ENCODE peak calls at places on chromosomes 1 and 21, in seven cellular contexts. Y, X, H, M, J, B and T are unnamed samples.

GRCh38 chr21:35038772-35039145 is 10.3 kb downstream of the RUNX1 start:
- DNase-seq in Y (no peak), X (no peak), H (no peak), M (no peak), J (no peak), B (no peak), T (no peak)

GRCh38 chr1:15579683-15580047 is 5.2 kb downstream of the AGMAT start:
- DNase-seq in Y (no peak), X (no peak), H (no peak), M (no peak), J (no peak), B (no peak), T (no peak)

GRCh38 chr1:39142394-39143060 is 62.0 kb upstream of the MACF1 start:
- DNase-seq in Y (peak; percentile 31), X (no peak), H (no peak), M (peak; percentile 80), J (no peak), B (peak; percentile 78), T (peak; percentile 51)

GRCh38 chr1:43052322-43052721 is 93.7 kb upstream of the SLC2A1 start:
- DNase-seq in Y (no peak), X (no peak), H (no peak), M (no peak), J (no peak), B (no peak), T (no peak)

GRCh38 chr1:195909061-195909460 is 699.2 kb downstream of the KCNT2 start:
- DNase-seq in Y (peak; percentile 42), X (no peak), H (no peak), M (no peak), J (no peak), B (no peak), T (no peak)

GRCh38 chr1:7608628-7609295 is 162.3 kb upstream of the VAMP3 start:
- DNase-seq in Y (no peak), X (no peak), H (no peak), M (peak; percentile 92), J (no peak), B (no peak), T (no peak)

GRCh38 chr1:215543191-215543606 is 23.9 kb upstream of the KCTD3 start:
- DNase-seq in Y (peak; percentile 58), X (peak; percentile 51), H (no peak), M (no peak), J (peak; percentile 16), B (no peak), T (peak; percentile 30)

GRCh38 chr1:66276229-66276628 is 257.7 kb upstream of the SGIP1 start:
- DNase-seq in Y (no peak), X (no peak), H (no peak), M (no peak), J (no peak), B (no peak), T (no peak)

GRCh38 chr1:41698916-41699860 is 214.7 kb upstream of the EDN2 start:
- DNase-seq in Y (no peak), X (no peak), H (peak; percentile 8), M (no peak), J (no peak), B (no peak), T (no peak)

GRCh38 chr1:117339866-117340357 is 27.3 kb upstream of the MAN1A2 start:
- DNase-seq in Y (peak; percentile 36), X (no peak), H (no peak), M (no peak), J (peak; percentile 65), B (peak; percentile 70), T (no peak)

GRCh38 chr1:8097077-8097799 is 71.1 kb upstream of the ERRFI1 start:
- DNase-seq in Y (peak; percentile 78), X (no peak), H (no peak), M (no peak), J (peak; percentile 39), B (no peak), T (no peak)

GRCh38 chr21:25080161-25080560 is 527.1 kb downstream of the MRPL39 start:
- DNase-seq in Y (no peak), X (no peak), H (no peak), M (no peak), J (no peak), B (no peak), T (no peak)

GRCh38 chr1:176691251-176692228 is 228.6 kb downstream of the PAPPA2 start:
- DNase-seq in Y (peak; percentile 77), X (no peak), H (no peak), M (peak; percentile 61), J (peak; percentile 78), B (peak; percentile 64), T (no peak)

GRCh38 chr21:25710550-25710949 is 24.2 kb downstream of the ATP5PF start:
- DNase-seq in Y (no peak), X (no peak), H (no peak), M (no peak), J (no peak), B (no peak), T (no peak)

GRCh38 chr1:20891091-20891490 is 104.0 kb upstream of the HP1BP3 start:
- DNase-seq in Y (no peak), X (no peak), H (no peak), M (no peak), J (no peak), B (no peak), T (no peak)

GRCh38 chr1:147567594-147568381 is 26.5 kb downstream of the BCL9 start:
- DNase-seq in Y (no peak), X (no peak), H (no peak), M (peak; percentile 49), J (peak; percentile 29), B (peak; percentile 34), T (peak; percentile 71)

GRCh38 chr1:3898994-3899775 is 887 bp downstream of the C1orf174 start:
- DNase-seq in Y (peak; percentile 23), X (no peak), H (no peak), M (peak; percentile 62), J (no peak), B (no peak), T (no peak)

GRCh38 chr1:17582124-17582768 is 42.7 kb downstream of the ARHGEF10L start:
- DNase-seq in Y (no peak), X (no peak), H (no peak), M (no peak), J (no peak), B (no peak), T (no peak)
- H3K4me1 ChIP-seq in Y (peaks cover 16% of the 10 kb centered on the region), X (peaks cover 73% of the 10 kb centered on the region), H (no peaks in the 10 kb centered on the region), M (peaks cover 10% of the 10 kb centered on the region), J (peaks cover 40% of the 10 kb centered on the region), B (peaks cover 70% of the 10 kb centered on the region), T (peaks cover 27% of the 10 kb centered on the region)

GRCh38 chr1:38029725-38030511 is 16.7 kb downstream of the POU3F1 start:
- DNase-seq in Y (peak; percentile 34), X (no peak), H (peak; percentile 27), M (peak; percentile 57), J (peak; percentile 26), B (peak; percentile 53), T (no peak)
- H3K4me1 ChIP-seq in Y (peaks cover 26% of the 10 kb centered on the region), X (no peaks in the 10 kb centered on the region), H (peaks cover 29% of the 10 kb centered on the region), M (peaks cover 2% of the 10 kb centered on the region), J (peaks cover 13% of the 10 kb centered on the region), B (peaks cover 31% of the 10 kb centered on the region), T (peaks cover 29% of the 10 kb centered on the region)

GRCh38 chr21:38819719-38820147 is 14.0 kb downstream of the ETS2 start:
- DNase-seq in Y (peak; percentile 67), X (no peak), H (no peak), M (no peak), J (peak; percentile 63), B (no peak), T (peak; percentile 58)

GRCh38 chr21:38817371-38818335 is 11.9 kb downstream of the ETS2 start:
- DNase-seq in Y (peak; percentile 62), X (no peak), H (no peak), M (no peak), J (peak; percentile 53), B (no peak), T (no peak)

GRCh38 chr21:38820471-38821239 is 14.9 kb downstream of the ETS2 start:
- DNase-seq in Y (no peak), X (peak; percentile 69), H (no peak), M (no peak), J (peak; percentile 57), B (no peak), T (no peak)

GRCh38 chr21:38818336-38818723 is 12.6 kb downstream of the ETS2 start:
- DNase-seq in Y (no peak), X (no peak), H (no peak), M (no peak), J (peak; percentile 38), B (no peak), T (no peak)

DNA sequence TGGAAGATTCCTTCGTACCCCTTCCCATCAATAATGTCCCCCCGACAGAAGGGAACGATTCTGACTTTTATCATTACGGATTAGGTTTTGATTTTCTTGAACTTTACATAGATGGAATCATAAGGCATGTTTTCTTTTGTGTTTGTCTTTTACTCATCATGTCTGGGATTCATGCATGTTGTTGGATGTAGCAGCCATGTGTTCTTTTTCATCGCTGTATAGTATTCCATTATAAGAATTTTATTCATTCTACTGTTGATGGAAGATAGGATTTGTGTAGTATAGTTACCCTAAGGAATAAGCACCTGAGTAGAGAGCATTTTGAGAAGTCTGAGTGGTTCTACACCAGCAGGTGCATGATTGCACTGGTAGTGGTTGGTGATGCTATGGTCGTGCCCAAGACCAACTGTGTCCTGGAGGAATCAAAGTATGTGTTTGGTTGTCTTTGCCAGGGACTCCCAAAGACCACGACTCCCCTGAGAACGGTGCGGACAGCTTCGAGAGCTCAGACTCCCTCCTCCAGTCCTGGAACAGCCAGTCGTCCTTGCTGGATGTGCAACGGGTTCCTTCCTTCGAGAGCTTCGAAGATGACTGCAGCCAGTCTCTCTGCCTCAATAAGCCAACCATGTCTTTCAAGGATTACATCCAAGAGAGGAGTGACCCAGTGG is 13.5 kb downstream of the ETS2 start:
- DNase-seq in Y (no peak), X (no peak), H (no peak), M (peak; percentile 14), J (no peak), B (no peak), T (no peak)
- H3K4me1 ChIP-seq in Y (peaks cover 17% of the 10 kb centered on the region), X (peaks cover 53% of the 10 kb centered on the region), H (no peaks in the 10 kb centered on the region), M (peaks cover 4% of the 10 kb centered on the region), J (peaks cover 47% of the 10 kb centered on the region), B (no peaks in the 10 kb centered on the region), T (peaks cover 45% of the 10 kb centered on the region)

GRCh38 chr1:168234846-168235547 is 9.2 kb downstream of the SFT2D2 start:
- DNase-seq in Y (peak; percentile 67), X (no peak), H (peak; percentile 22), M (peak; percentile 59), J (peak; percentile 43), B (no peak), T (no peak)

GRCh38 chr1:168229893-168230292 is 4.1 kb downstream of the SFT2D2 start:
- DNase-seq in Y (no peak), X (no peak), H (no peak), M (no peak), J (no peak), B (no peak), T (no peak)

GRCh38 chr1:168235548-168235885 is 9.7 kb downstream of the SFT2D2 start:
- DNase-seq in Y (peak; percentile 69), X (no peak), H (no peak), M (no peak), J (no peak), B (no peak), T (no peak)

GRCh38 chr1:168227620-168228019 is 1.8 kb downstream of the SFT2D2 start:
- DNase-seq in Y (no peak), X (no peak), H (no peak), M (no peak), J (no peak), B (no peak), T (no peak)

DNA sequence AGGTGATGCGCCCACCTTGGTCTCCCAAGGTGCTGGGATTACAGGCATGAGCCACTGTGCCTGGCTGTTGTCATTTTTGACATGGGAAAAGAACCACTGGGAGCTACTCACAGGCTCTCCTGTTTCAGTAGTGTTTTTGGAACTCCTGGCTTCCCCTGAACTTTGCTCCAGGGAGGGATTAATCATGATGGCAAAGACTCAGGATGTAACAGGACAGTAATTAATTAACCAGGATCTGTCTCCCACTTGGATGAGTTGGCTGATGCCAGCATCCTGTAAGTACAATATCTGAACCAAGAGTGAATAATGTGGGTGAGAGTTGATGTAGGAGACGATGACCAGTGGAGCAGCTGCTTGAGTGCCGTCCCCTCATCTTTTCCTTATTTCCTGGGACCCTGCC is 4.9 kb downstream of the SFT2D2 start:
- DNase-seq in Y (no peak), X (no peak), H (no peak), M (no peak), J (no peak), B (no peak), T (no peak)
- H3K4me1 ChIP-seq in Y (peaks cover 57% of the 10 kb centered on the region), X (peaks cover 47% of the 10 kb centered on the region), H (peaks cover 34% of the 10 kb centered on the region), M (no peaks in the 10 kb centered on the region), J (peaks cover 22% of the 10 kb centered on the region), B (peaks cover 33% of the 10 kb centered on the region), T (peaks cover 30% of the 10 kb centered on the region)